ENCODE peak calls at places on chromosome 22, in ten cellular contexts. P, J, Y, S, U, C, F, V, O and G are unnamed samples. For H3K4me1 and H3K36me3, the result is how much of the 10 kb centered on the place peaks cover.

GRCh38 chr22:48744283-48744641 is 1083.4 kb downstream of the BRD1 start:
- DNase-seq in P (peak), J (no peak), Y (no peak), S (peak), U (no peak), C (no peak), F (no peak), V (no peak), O (no peak), G (no peak)

GRCh38 chr22:35900483-35901168 is 128.0 kb downstream of the RBFOX2 start:
- DNase-seq in P (no peak), J (no peak), Y (peak), S (no peak), U (no peak), C (peak), F (no peak), V (peak), O (no peak), G (peak)

GRCh38 chr22:45112136-45112879 is 51.4 kb upstream of the NUP50 start:
- DNase-seq in P (no peak), J (no peak), Y (no peak), S (no peak), U (no peak), C (no peak), F (no peak), V (peak), O (no peak), G (peak)

GRCh38 chr22:27990451-27990840 is 71.4 kb upstream of the PITPNB start:
- DNase-seq in P (peak), J (no peak), Y (no peak), S (no peak), U (no peak), C (no peak), F (no peak), V (no peak), O (no peak), G (no peak)

GRCh38 chr22:28019360-28019759 is 100.3 kb upstream of the PITPNB start:
- DNase-seq in P (peak), J (no peak), Y (no peak), S (peak), U (no peak), C (no peak), F (no peak), V (peak), O (peak), G (peak)

GRCh38 chr22:44411226-44412135 is 86.6 kb downstream of the RTL6 start:
- DNase-seq in P (no peak), J (no peak), Y (no peak), S (peak), U (no peak), C (no peak), F (no peak), V (peak), O (no peak), G (no peak)

GRCh38 chr22:24417901-24418641 is 9.3 kb upstream of the ADORA2A start:
- DNase-seq in P (no peak), J (no peak), Y (no peak), S (no peak), U (no peak), C (no peak), F (no peak), V (no peak), O (no peak), G (no peak)

GRCh38 chr22:49237703-49238102 is 590.0 kb downstream of the BRD1 start:
- DNase-seq in P (no peak), J (no peak), Y (no peak), S (no peak), U (no peak), C (no peak), F (no peak), V (no peak), O (no peak), G (no peak)

GRCh38 chr22:31661851-31662667 is at the start of gene PISD:
- DNase-seq in P (peak), J (peak), Y (peak), S (peak), U (peak), C (peak), F (peak), V (peak), O (peak), G (peak)

GRCh38 chr22:19125011-19125410 is 2.8 kb upstream of the DGCR2 start:
- DNase-seq in P (no peak), J (no peak), Y (no peak), S (no peak), U (no peak), C (no peak), F (no peak), V (no peak), O (no peak), G (no peak)

DNA sequence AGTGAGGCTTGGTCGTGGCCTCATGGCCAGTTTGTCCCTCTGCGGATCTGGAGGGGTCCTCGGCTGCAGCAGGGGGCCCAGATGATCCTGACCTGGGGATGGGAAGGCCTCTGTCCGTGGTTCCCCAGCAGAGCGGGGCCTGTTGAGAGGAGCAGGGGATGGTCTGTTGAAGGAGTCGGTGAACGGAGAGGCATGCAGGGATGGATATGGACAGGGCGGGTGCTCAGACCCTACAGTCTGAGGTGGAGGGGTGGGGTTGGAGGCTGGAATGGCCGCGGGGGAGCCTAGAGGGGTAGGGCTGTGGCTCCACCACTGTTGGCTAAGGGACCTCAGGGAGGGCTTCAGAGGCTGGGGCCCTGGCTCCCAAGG is 33.8 kb downstream of the RTN4R start:
- DNase-seq in P (no peak), J (no peak), Y (no peak), S (no peak), U (no peak), C (no peak), F (no peak), V (no peak), O (no peak), G (no peak)
- H3K4me1 ChIP-seq in P (under half), J (under half), Y (under half), S (under half), U (under half), C (under half), F (under half), V (under half), O (under half), G (under half)

DNA sequence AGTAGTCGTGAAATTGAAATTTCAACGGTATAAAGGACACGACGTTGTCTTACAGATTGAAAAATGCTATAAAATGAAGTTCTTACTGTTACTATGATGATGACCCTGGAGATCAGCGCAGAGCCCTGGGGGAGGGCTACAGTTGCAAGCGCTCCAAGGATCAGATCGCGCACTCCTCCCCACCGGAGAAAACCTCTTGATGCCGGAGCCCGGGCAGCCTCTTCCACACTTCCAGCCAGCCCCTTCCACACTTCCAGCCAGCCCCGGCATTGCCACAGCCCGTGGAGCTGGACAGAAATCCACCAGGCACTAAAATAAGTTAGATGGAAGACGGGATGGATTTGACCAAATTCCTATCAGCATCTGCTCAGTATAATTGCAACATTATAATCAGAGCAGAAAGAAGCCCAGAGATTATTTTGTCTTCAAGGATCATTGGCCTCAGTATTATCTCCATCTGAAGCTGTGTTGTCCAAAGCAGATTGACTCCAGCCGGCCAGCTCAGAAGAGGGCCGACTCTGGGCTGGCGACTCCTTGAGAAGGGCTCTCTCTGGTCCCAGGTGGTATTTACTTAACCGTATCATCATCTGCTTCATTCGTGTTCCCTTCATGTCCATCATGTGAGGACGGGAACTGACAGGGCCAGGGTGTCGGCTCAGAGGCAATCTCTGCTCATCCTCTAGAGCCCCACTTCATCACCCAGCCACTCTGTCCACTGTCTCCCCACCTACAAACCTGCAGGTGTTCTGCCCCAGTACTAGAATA is 777 bp upstream of the MICAL3 start:
- DNase-seq in P (no peak), J (no peak), Y (no peak), S (no peak), U (no peak), C (no peak), F (no peak), V (no peak), O (no peak), G (no peak)
- H3K4me3 ChIP-seq in P (peak), J (no peak), Y (peak), S (no peak), U (no peak), C (no peak), F (peak), V (peak), O (peak), G (peak)

DNA sequence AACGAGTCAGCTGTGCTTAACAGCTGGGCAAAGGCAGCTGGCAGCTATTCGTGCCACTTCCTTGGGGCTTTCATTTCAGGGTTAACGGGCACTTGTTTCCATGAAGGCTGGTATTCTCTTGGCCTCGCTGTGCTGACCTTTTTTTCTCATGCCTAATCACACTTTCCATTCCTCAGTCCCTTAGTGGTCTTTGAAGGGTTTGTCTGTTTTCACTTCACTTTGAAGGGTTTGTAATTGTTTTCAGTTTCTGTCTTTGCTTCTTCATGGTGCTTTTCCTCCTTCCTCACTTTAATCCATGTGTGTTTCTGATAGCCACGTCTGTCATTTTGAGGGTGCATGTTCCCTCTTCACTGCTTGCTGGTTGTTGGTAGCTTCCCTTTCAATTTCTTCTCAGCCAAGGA is 24.6 kb downstream of the PPIL2 start:
- DNase-seq in P (no peak), J (no peak), Y (no peak), S (no peak), U (no peak), C (no peak), F (peak), V (no peak), O (no peak), G (no peak)
- H3K36me3 ChIP-seq in P (half or more), J (half or more), Y (under half), S (under half), U (under half), C (under half), F (under half), V (under half), O (under half), G (under half)

GRCh38 chr22:37638351-37639069 is 959 bp upstream of the SH3BP1 start:
- DNase-seq in P (peak), J (no peak), Y (no peak), S (no peak), U (no peak), C (no peak), F (no peak), V (no peak), O (peak), G (no peak)

GRCh38 chr22:37640591-37641250 is 1.3 kb downstream of the SH3BP1 start:
- DNase-seq in P (no peak), J (no peak), Y (no peak), S (no peak), U (peak), C (no peak), F (no peak), V (no peak), O (peak), G (no peak)

GRCh38 chr22:37639771-37640590 is 512 bp downstream of the SH3BP1 start:
- DNase-seq in P (no peak), J (no peak), Y (peak), S (no peak), U (no peak), C (no peak), F (no peak), V (no peak), O (peak), G (peak)

GRCh38 chr22:37641251-37641949 is 1.9 kb downstream of the SH3BP1 start:
- DNase-seq in P (no peak), J (no peak), Y (no peak), S (no peak), U (no peak), C (no peak), F (no peak), V (no peak), O (peak), G (no peak)

GRCh38 chr22:37639070-37639760 is at the start of gene SH3BP1:
- DNase-seq in P (peak), J (peak), Y (peak), S (no peak), U (peak), C (no peak), F (no peak), V (peak), O (peak), G (peak)
- H3K4me1 ChIP-seq in P (half or more), J (half or more), Y (under half), S (under half), U (half or more), C (under half), F (half or more), V (under half), O (half or more), G (under half)

GRCh38 chr22:34858026-34858425 is 207.9 kb upstream of the ISX start:
- DNase-seq in P (no peak), J (no peak), Y (no peak), S (no peak), U (no peak), C (no peak), F (no peak), V (no peak), O (no peak), G (peak)
- H3K4me3 ChIP-seq in P (no peak), J (no peak), Y (no peak), S (no peak), U (no peak), C (no peak), F (no peak), V (no peak), O (no peak), G (no peak)

GRCh38 chr22:46355369-46355995 is 20.0 kb downstream of the TRMU start:
- DNase-seq in P (peak), J (peak), Y (peak), S (peak), U (peak), C (peak), F (no peak), V (peak), O (peak), G (peak)
- H3K36me3 ChIP-seq in P (half or more), J (half or more), Y (under half), S (under half), U (under half), C (under half), F (under half), V (under half), O (under half), G (half or more)

DNA sequence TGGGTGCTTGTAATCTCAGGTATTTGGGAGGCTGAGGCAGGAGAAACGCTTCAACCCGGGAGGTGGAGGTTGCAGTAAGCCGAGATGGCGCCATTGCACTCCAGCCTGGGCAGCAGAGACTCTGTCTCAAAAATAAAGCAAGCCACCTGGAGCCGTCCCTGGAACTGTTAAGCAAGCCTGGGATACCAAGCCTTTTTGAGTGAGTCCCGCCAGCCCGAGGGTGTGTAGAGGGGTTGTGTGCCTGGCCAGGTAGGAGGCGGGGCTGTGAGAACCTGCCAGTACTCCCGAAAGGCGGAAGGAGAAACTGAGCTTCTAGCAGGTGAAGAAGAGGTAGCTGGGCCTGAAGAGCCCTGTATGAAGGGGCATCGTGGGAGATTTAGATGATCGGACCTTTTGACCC is 52.4 kb downstream of the TRIOBP start:
- DNase-seq in P (peak), J (no peak), Y (no peak), S (no peak), U (no peak), C (no peak), F (no peak), V (no peak), O (no peak), G (no peak)
- H3K4me1 ChIP-seq in P (half or more), J (under half), Y (under half), S (under half), U (under half), C (half or more), F (under half), V (half or more), O (half or more), G (half or more)

DNA sequence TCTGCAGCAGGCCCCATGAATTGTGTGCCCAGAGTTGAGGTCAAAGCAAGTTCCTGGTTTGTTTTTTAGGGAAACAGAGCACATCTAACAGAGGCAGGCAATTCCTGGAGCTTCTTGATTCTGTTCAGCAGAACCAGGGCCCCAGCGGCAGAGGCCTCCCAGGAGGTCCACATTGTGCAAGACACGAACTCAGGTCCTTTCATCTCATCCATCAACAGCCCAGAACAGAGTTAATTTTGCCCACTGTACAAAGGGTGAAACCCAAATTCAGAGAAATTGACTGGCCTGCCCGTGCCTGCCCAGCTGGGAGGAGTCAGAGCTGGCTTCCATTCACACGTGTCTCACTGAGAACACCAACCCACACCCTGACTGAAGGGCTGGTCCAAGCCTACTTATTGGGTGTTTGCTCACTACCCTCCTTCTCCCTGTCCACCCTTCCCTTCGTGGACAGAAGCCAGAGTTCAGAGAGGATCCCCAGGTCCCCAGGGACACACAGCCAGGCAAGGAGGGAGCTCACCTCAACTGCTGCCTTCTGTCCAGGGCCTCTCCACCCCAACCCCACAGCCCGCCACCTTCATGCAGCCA is 607.1 kb downstream of the TBC1D22A start:
- DNase-seq in P (peak), J (no peak), Y (no peak), S (no peak), U (no peak), C (no peak), F (no peak), V (no peak), O (no peak), G (no peak)
- H3K4me3 ChIP-seq in P (no peak), J (no peak), Y (no peak), S (no peak), U (no peak), C (no peak), F (no peak), V (no peak), O (no peak), G (no peak)

GRCh38 chr22:23259916-23260644 is 79.8 kb downstream of the BCR start:
- DNase-seq in P (no peak), J (no peak), Y (peak), S (no peak), U (no peak), C (no peak), F (no peak), V (no peak), O (no peak), G (no peak)
- H3K36me3 ChIP-seq in P (under half), J (under half), Y (under half), S (under half), U (under half), C (under half), F (half or more), V (under half), O (under half), G (under half)

GRCh38 chr22:20135265-20135664 is 3.7 kb downstream of the ZDHHC8 start:
- DNase-seq in P (no peak), J (no peak), Y (no peak), S (no peak), U (no peak), C (no peak), F (no peak), V (no peak), O (no peak), G (no peak)
- H3K4me1 ChIP-seq in P (half or more), J (under half), Y (under half), S (under half), U (under half), C (under half), F (under half), V (under half), O (under half), G (under half)